ENCODE peak calls at places on chromosomes 16 and 17, in five cellular contexts. H, I, U, M and G are unnamed samples.

GRCh38 chr17:69447726-69448125 is 33.2 kb downstream of the MAP2K6 start:
- DNase-seq in H (peak; percentile 29), I (no peak), U (no peak), M (no peak), G (no peak)

GRCh38 chr16:48365601-48366164 is 19.5 kb downstream of the SIAH1 start:
- DNase-seq in H (peak; percentile 70), I (no peak), U (peak; percentile 91), M (peak; percentile 90), G (peak; percentile 78)

GRCh38 chr17:61616783-61617182 is 25.8 kb upstream of the NACA2 start:
- DNase-seq in H (no peak), I (no peak), U (no peak), M (no peak), G (no peak)

GRCh38 chr16:57000271-57001025 is 11.1 kb downstream of the NLRC5 start:
- DNase-seq in H (no peak), I (no peak), U (peak; percentile 80), M (peak; percentile 65), G (no peak)

GRCh38 chr17:66508896-66509843 is 206.8 kb downstream of the PRKCA start:
- DNase-seq in H (no peak), I (no peak), U (peak; percentile 90), M (peak; percentile 71), G (peak; percentile 25)

GRCh38 chr17:48729335-48730239 is 1.0 kb upstream of the HOXB13 start:
- DNase-seq in H (no peak), I (no peak), U (no peak), M (no peak), G (no peak)

GRCh38 chr16:85917012-85917411 is 18.1 kb downstream of the IRF8 start:
- DNase-seq in H (no peak), I (no peak), U (no peak), M (no peak), G (no peak)

GRCh38 chr17:41692722-41693521 is 4.2 kb downstream of the EIF1 start:
- DNase-seq in H (no peak), I (no peak), U (peak; percentile 30), M (no peak), G (no peak)

GRCh38 chr17:75471207-75471606 is 14.8 kb downstream of the TMEM94 start:
- DNase-seq in H (no peak), I (no peak), U (no peak), M (no peak), G (no peak)

GRCh38 chr16:5928476-5929055 is 831.0 kb upstream of the EEF2KMT start:
- DNase-seq in H (peak; percentile 1), I (no peak), U (no peak), M (no peak), G (no peak)

GRCh38 chr16:70646260-70647241 is at the start of gene IL34:
- DNase-seq in H (no peak), I (peak; percentile 30), U (no peak), M (no peak), G (no peak)

GRCh38 chr17:16040710-16041251 is 41.2 kb downstream of the TTC19 start:
- DNase-seq in H (peak; percentile 29), I (no peak), U (no peak), M (no peak), G (no peak)

GRCh38 chr17:33888455-33888854 is 366.6 kb upstream of the CCL2 start:
- DNase-seq in H (no peak), I (no peak), U (no peak), M (no peak), G (no peak)

GRCh38 chr16:66850115-66850815 is 6.1 kb downstream of the CA7 start:
- DNase-seq in H (no peak), I (no peak), U (no peak), M (no peak), G (no peak)

GRCh38 chr16:10539256-10539655 is 41.1 kb downstream of the EMP2 start:
- DNase-seq in H (no peak), I (no peak), U (no peak), M (no peak), G (no peak)